ENCODE peak calls at places on chromosome 20, in eight cellular contexts. E is substantia nigra; U is stimulated activated CD8-positive, alpha-beta memory T cell treated with anti-CD3 and anti-CD28 coated beads, Interleukin-4, amount 100 ng/mL, for 1 hour; Z is foreskin fibroblast; O is SHP77; A is HS-5; S is psoas muscle; B is kidney tubule cell. Q is an unnamed sample.

GRCh38 chr20:3071610-3072529 is at the start of gene OXT:
- DNase-seq in E (no peak), U (peak; percentile 44), Z (peak; percentile 31), O (no peak), A (no peak), S (peak; percentile 60), B (no peak), Q (peak; percentile 84)

GRCh38 chr20:10219452-10219791 is 792 bp downstream of the SNAP25 start:
- DNase-seq in E (peak; percentile 80), U (peak; percentile 25), Z (peak; percentile 92), O (peak; percentile 68), A (peak; percentile 18), S (peak; percentile 66), B (peak; percentile 53), Q (peak; percentile 73)

GRCh38 chr20:56609321-56609720 is 19.8 kb upstream of the TFAP2C start:
- DNase-seq in E (no peak), U (no peak), Z (no peak), O (no peak), A (no peak), S (no peak), B (no peak), Q (no peak)

GRCh38 chr20:10771435-10772140 is 97.8 kb upstream of the JAG1 start:
- DNase-seq in E (no peak), U (no peak), Z (no peak), O (no peak), A (no peak), S (no peak), B (peak; percentile 15), Q (no peak)

GRCh38 chr20:37192137-37192854 is 12.9 kb upstream of the MROH8 start:
- DNase-seq in E (peak; percentile 90), U (peak; percentile 47), Z (peak; percentile 95), O (peak; percentile 24), A (peak; percentile 75), S (peak; percentile 87), B (peak; percentile 71), Q (peak; percentile 87)

GRCh38 chr20:31835977-31836852 is 9.2 kb downstream of the FOXS1 start:
- DNase-seq in E (peak; percentile 60), U (peak; percentile 6), Z (peak; percentile 96), O (peak; percentile 50), A (peak; percentile 88), S (peak; percentile 90), B (peak; percentile 94), Q (peak; percentile 89)

GRCh38 chr20:58131581-58132142 is 96.8 kb downstream of the ANKRD60 start:
- DNase-seq in E (no peak), U (no peak), Z (peak; percentile 92), O (no peak), A (peak; percentile 74), S (no peak), B (peak; percentile 42), Q (no peak)

GRCh38 chr20:60191014-60191413 is 232.8 kb downstream of the CDH26 start:
- DNase-seq in E (no peak), U (no peak), Z (no peak), O (no peak), A (no peak), S (no peak), B (no peak), Q (no peak)

GRCh38 chr20:43397147-43397546 is 60.5 kb upstream of the SRSF6 start:
- DNase-seq in E (no peak), U (no peak), Z (peak; percentile 11), O (no peak), A (peak; percentile 26), S (no peak), B (no peak), Q (no peak)

GRCh38 chr20:56566621-56567020 is 33.6 kb downstream of the FAM209B start:
- DNase-seq in E (no peak), U (no peak), Z (peak; percentile 30), O (peak; percentile 69), A (no peak), S (no peak), B (peak; percentile 3), Q (no peak)

GRCh38 chr20:987677-988076 is 14.4 kb downstream of the RSPO4 start:
- DNase-seq in E (no peak), U (no peak), Z (no peak), O (no peak), A (no peak), S (no peak), B (no peak), Q (no peak)

GRCh38 chr20:38046572-38046971 is 13.0 kb downstream of the RPRD1B start:
- DNase-seq in E (no peak), U (no peak), Z (no peak), O (no peak), A (no peak), S (peak; percentile 20), B (no peak), Q (no peak)

Q was measured in left lung.